ENCODE peak calls at places on chromosomes 5 and 9, in four cellular contexts. I is H1, X is GM12878, T is HepG2. Y is an unnamed sample.
A peak's percentile ranks its signal among the peaks of the same experiment; 100 is the strongest.

GRCh38 chr5:132054031-132054696 is 6.3 kb upstream of the IL3 start:
- DNase-seq in I (no peak), T (no peak), X (no peak), Y (no peak)

GRCh38 chr5:115298811-115299210 is 2.4 kb upstream of the CCDC112 start:
- DNase-seq in I (no peak), X (no peak), T (no peak), Y (no peak)

GRCh38 chr5:179120421-179120861 is 60.3 kb downstream of the ZNF354C start:
- DNase-seq in T (no peak), X (no peak), I (no peak), Y (no peak)

GRCh38 chr9:114098021-114098659 is 952 bp downstream of the KIF12 start:
- DNase-seq in I (peak; percentile 88), X (no peak), T (no peak), Y (peak; percentile 87)

GRCh38 chr9:34179528-34180138 is 790 bp downstream of the UBAP1 start:
- DNase-seq in T (no peak), X (no peak), I (no peak), Y (no peak)

GRCh38 chr9:75814667-75815066 is 75.8 kb upstream of the PCSK5 start:
- DNase-seq in X (no peak), I (no peak), T (no peak), Y (no peak)

GRCh38 chr5:133114166-133114932 is 62.5 kb downstream of the HSPA4 start:
- DNase-seq in I (peak; percentile 33), X (no peak), T (no peak), Y (peak; percentile 73)

GRCh38 chr9:95507456-95508241 is 9.1 kb downstream of the PTCH1 start:
- DNase-seq in X (no peak), I (peak; percentile 75), T (peak; percentile 39), Y (peak; percentile 41)

GRCh38 chr5:62167651-62168050 is 138.4 kb upstream of the KIF2A start:
- DNase-seq in I (no peak), X (no peak), T (no peak), Y (no peak)

GRCh38 chr9:109417054-109417453 is 81.1 kb downstream of the PTPN3 start:
- DNase-seq in X (no peak), T (no peak), I (no peak), Y (no peak)

GRCh38 chr5:173634465-173634983 is 18.1 kb upstream of the BOD1 start:
- DNase-seq in X (no peak), I (no peak), T (no peak), Y (no peak)

GRCh38 chr5:90233496-90233895 is 176.1 kb downstream of the CETN3 start:
- DNase-seq in I (no peak), T (no peak), X (no peak), Y (no peak)
- H3K4me2 ChIP-seq in I (no peak overlapping the region), T (no peak overlapping the region), X (no peak overlapping the region), Y (no peak overlapping the region)

DNA sequence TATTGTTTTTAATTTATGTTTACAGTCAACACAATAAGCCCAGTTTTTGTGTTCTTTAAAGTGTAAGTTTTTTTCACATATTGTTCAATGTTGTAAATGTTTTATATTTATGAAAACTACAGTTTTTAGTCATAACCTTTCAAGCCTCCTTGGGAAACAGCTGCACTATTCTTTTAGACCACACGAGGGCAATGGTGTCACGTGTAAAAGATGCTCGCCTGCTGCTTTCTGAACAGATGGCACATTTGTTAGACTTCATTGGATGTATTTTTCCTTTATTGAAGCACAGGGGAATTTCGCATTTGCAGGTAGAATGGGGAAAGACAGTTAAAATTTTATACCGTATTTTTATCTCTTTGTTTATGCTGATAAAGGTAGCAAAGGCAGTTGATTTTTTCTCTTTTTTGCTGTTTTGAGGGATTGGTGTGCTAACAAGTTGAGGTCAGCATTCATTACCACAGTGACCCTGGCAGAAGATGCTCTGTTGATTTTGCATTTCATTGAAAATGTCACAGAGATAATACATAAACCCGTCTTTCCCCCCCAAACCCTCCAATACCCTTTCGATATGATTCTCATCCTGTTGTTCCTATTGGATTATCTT is 59.0 kb downstream of the MAT2B start:
- DNase-seq in I (peak; percentile 83), T (peak; percentile 50), X (peak; percentile 30), Y (peak; percentile 58)
- TF ChIP-seq TCF12 in I (peak; percentile 15), T (no peak), X (no peak), Y (peak; percentile 40)

DNA sequence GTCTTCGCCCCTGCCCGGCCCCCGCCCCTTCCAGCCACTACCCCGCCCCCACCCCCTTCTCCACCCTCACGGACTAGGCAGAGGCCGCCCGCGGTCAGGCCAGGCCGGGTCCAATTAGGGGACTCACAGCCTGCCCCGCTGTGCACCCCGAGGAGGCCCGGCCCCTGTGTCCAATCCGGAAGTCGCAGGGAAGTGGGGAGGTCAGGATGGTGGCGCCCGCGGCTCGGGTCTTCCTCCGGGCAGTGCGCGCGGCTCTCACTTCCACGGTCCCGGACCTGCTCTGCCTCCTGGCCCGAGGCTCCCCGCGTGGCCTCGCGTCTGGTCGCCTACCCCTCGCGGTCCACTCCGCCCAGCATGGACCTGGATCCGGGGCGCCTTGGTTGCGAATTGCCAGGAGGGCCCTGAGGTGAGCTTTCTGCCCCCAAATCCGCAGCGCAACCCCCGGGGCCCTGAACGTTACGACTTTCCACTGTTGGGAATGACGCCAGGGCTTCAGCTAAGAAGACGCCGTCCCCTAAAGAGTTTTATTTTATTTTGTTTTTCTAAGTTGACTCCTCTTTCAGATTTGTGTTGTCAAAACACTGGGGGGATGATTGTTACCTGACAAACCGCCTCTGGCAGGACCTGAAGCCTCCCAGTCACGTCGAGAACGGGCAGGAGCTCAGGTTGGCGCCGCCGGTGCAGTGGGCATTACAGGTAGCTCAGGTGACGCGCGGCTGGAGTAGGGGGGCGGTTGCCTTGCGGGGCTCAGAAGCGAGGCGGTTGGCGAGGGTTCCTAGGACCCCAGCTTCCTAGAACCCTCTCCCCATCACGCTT is 790 bp upstream of the IRX2 start:
- DNase-seq in I (peak; percentile 67), X (no peak), T (no peak), Y (no peak)
- H3K4me2 ChIP-seq in I (peak overlapping the region; percentile 84), X (no peak overlapping the region), T (no peak overlapping the region), Y (no peak overlapping the region)

DNA sequence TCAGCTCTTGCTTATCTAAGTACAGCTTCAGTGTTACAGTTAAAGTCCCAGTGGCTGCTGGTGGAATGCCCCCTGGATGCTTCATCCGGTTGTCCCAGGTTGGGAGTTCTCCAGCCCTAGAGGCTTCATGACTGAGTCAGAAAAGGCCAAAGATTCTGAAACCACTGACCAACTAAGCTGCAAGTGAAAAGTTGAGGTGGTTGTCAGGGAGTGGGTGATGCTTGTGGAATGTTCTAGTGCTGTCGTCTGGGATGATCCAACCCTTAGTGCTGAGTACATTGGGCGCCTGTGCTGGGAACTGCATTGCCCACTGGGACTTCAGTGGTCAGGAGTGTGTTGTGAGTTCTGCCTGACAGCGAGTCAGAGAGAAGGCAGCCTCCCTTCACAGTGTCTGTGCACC is 57.3 kb downstream of the MTRR start:
- DNase-seq in X (no peak), I (no peak), T (no peak), Y (no peak)
- TF ChIP-seq TCF12 in X (no peak), I (no peak), T (no peak), Y (no peak)

GRCh38 chr9:32403567-32403966 is 19.1 kb downstream of the ACO1 start:
- DNase-seq in T (no peak), X (no peak), I (no peak), Y (no peak)
- H3K4me2 ChIP-seq in T (no peak overlapping the region), X (no peak overlapping the region), I (no peak overlapping the region), Y (no peak overlapping the region)

GRCh38 chr5:149799119-149799623 is 69.1 kb downstream of the PPARGC1B start:
- DNase-seq in T (peak; percentile 21), X (no peak), I (no peak), Y (peak; percentile 53)
- TF ChIP-seq TCF12 in T (no peak), X (no peak), I (no peak), Y (peak; percentile 68)

DNA sequence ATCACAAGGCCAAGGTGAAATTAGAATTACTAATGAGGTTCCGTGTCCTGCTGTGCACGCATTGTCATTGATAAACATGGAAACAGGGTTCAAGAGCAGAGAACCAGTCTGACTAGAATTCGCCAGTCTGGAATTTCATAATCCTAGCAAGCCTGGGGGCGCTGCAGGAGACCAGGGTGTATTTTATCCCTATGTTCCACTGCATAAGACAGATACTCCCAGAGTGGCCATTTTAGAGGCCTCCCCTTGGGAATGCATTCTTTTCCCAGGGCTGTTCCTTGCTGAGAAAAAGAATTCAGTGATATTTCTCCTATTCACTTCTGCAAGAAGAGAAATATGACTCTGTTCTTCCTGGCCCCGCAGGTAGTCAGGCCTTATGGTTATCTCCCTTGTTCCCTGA is 1387.7 kb downstream of the MAT2B start:
- DNase-seq in T (no peak), X (no peak), I (no peak), Y (no peak)
- H3K4me2 ChIP-seq in T (no peak overlapping the region), X (no peak overlapping the region), I (no peak overlapping the region), Y (no peak overlapping the region)

GRCh38 chr5:60339691-60340191 is 360.2 kb downstream of the DEPDC1B start:
- DNase-seq in T (no peak), I (no peak), X (no peak), Y (no peak)
- TF ChIP-seq TCF12 in T (no peak), I (no peak), X (no peak), Y (no peak)